ENCODE peak calls at places on chromosomes 4 and X, in four cellular contexts. One of them, this sample, is unnamed.

GRCh38 chr4:1588306-1588705 is 95.8 kb downstream of the FAM53A start:
- DNase-seq in K562: no peak
- DNase-seq in GM12878: no peak
- DNase-seq in HL-60: no peak
- DNase-seq in this sample: no peak

GRCh38 chrX:10221651-10222050 is 64.9 kb downstream of the CLCN4 start:
- DNase-seq in K562: no peak
- DNase-seq in HL-60: no peak
- DNase-seq in GM12878: no peak
- DNase-seq in this sample: no peak

GRCh38 chr4:53840643-53841042 is 223.8 kb downstream of the CHIC2 start:
- DNase-seq in HL-60: peak
- DNase-seq in K562: no peak
- DNase-seq in GM12878: no peak
- DNase-seq in this sample: no peak

GRCh38 chr4:53100801-53101581 is 238.9 kb downstream of the RASL11B start:
- DNase-seq in HL-60: no peak
- DNase-seq in K562: no peak
- DNase-seq in GM12878: no peak
- DNase-seq in this sample: no peak

GRCh38 chr4:2939383-2940243 is 23.6 kb downstream of the NOP14 start:
- DNase-seq in HL-60: no peak
- DNase-seq in GM12878: no peak
- DNase-seq in K562: no peak
- DNase-seq in this sample: no peak

GRCh38 chrX:9182041-9182440 is 148.1 kb upstream of the FAM9B start:
- DNase-seq in HL-60: no peak
- DNase-seq in K562: no peak
- DNase-seq in GM12878: no peak
- DNase-seq in this sample: no peak

GRCh38 chr4:37434469-37434868 is 189.9 kb downstream of the NWD2 start:
- DNase-seq in GM12878: no peak
- DNase-seq in K562: no peak
- DNase-seq in HL-60: no peak
- DNase-seq in this sample: no peak

GRCh38 chr4:7949759-7950158 is 10.1 kb upstream of the AFAP1 start:
- DNase-seq in K562: no peak
- DNase-seq in GM12878: no peak
- DNase-seq in HL-60: no peak
- DNase-seq in this sample: no peak

GRCh38 chr4:8904041-8904501 is 32.4 kb upstream of the HMX1 start:
- DNase-seq in K562: no peak
- DNase-seq in HL-60: no peak
- DNase-seq in GM12878: no peak
- DNase-seq in this sample: no peak

GRCh38 chrX:22220941-22221340 is 51.8 kb upstream of the CBLL2 start:
- DNase-seq in K562: no peak
- DNase-seq in GM12878: no peak
- DNase-seq in HL-60: no peak
- DNase-seq in this sample: no peak

GRCh38 chrX:18377802-18378201 is 23.3 kb upstream of the SCML2 start:
- DNase-seq in GM12878: no peak
- DNase-seq in HL-60: no peak
- DNase-seq in K562: peak
- DNase-seq in this sample: no peak

GRCh38 chrX:117701050-117701449 is 415.6 kb downstream of the KLHL13 start:
- DNase-seq in HL-60: no peak
- DNase-seq in K562: no peak
- DNase-seq in GM12878: no peak
- DNase-seq in this sample: no peak

GRCh38 chr4:53694666-53695065 is 103.4 kb upstream of the LNX1 start:
- DNase-seq in K562: no peak
- DNase-seq in GM12878: no peak
- DNase-seq in HL-60: no peak
- DNase-seq in this sample: no peak

GRCh38 chr4:98516042-98516440 is 142.4 kb downstream of the TSPAN5 start:
- DNase-seq in GM12878: no peak
- DNase-seq in K562: peak
- DNase-seq in HL-60: no peak
- DNase-seq in this sample: no peak

GRCh38 chr4:181860668-181861067 is 382.5 kb upstream of the TENM3 start:
- DNase-seq in K562: no peak
- DNase-seq in HL-60: no peak
- DNase-seq in GM12878: no peak
- DNase-seq in this sample: no peak
- TF ChIP-seq SPI1 in K562: no peak
- TF ChIP-seq SPI1 in HL-60: no peak
- TF ChIP-seq SPI1 in GM12878: no peak
- TF ChIP-seq SPI1 in this sample: no peak

GRCh38 chrX:16445166-16445752 is 204.7 kb upstream of the S100G start:
- DNase-seq in GM12878: no peak
- DNase-seq in HL-60: no peak
- DNase-seq in K562: peak
- DNase-seq in this sample: no peak
- TF ChIP-seq SPI1 in GM12878: no peak
- TF ChIP-seq SPI1 in HL-60: no peak
- TF ChIP-seq SPI1 in K562: no peak
- TF ChIP-seq SPI1 in this sample: no peak

DNA sequence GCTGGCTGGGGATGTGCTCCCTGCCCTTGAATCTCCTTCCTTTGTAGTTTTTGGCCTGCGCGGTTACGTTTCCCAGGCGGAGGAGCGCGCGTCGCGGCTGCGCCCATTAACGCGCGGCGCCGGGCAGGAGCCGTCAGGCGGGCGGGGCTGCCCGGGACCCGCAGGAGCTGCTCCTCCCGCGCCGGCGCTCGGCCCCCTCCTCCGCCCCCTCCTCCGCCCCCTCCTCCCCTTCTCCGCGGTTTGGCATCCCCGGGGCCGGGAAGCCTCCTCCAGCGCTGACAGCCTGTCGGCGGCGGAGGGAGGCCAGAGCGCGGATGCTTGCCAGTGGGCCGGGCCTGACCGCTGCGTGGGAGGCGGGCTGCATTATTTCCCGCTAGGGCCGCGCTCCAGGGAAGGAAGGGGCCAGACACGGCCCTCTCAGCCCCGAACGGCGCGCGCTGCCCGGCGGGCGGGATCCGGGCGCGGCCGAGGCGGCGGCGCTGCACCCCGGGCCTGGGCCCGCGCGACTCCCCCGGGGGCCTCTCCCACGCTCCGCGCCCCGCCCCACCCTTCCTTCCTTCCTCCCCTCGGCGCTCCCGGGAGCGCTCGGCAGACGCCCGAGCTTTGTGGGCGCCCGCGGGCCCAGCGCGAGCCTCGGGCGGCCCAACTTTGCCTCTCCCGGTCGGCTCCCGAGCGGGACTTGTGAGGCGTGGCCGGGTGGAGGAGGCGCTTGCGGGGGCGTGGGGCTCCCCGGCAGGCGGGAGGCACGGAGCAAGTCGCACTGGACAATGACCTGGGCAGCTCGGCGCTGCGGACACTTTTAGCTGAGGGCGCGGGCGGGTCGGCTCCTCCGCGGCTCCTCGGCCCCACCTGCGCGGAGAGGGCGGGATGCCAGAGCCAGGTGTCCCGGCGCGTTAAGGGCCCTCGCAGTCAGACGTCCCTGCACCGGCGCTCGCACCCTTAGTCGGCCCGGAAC is at the start of gene DCLK2:
- DNase-seq in HL-60: no peak
- DNase-seq in GM12878: no peak
- DNase-seq in K562: peak
- DNase-seq in this sample: peak
- TF ChIP-seq SPI1 in HL-60: no peak
- TF ChIP-seq SPI1 in GM12878: no peak
- TF ChIP-seq SPI1 in K562: no peak
- TF ChIP-seq SPI1 in this sample: no peak

GRCh38 chr4:161252520-161253141 is 911.2 kb downstream of the FSTL5 start:
- DNase-seq in GM12878: peak
- DNase-seq in HL-60: no peak
- DNase-seq in K562: peak
- DNase-seq in this sample: no peak
- TF ChIP-seq SPI1 in GM12878: no peak
- TF ChIP-seq SPI1 in HL-60: no peak
- TF ChIP-seq SPI1 in K562: no peak
- TF ChIP-seq SPI1 in this sample: no peak

DNA sequence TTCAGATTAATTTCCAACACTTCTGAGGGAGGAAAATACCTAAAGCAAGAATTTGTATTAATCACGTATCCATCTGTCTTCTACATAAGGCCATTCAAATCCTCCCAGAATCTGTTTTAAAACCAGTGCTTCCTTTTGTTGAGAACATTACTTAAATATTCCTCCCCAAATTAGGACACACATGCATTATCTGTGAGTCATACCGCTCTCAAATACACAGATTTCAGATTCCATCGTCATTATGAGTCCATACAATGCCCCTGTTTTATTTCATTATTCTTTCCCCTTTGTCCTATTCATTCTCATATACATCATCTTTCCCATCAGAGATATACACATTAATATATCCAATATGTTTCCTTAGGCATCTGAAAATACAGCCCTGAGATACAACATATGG is 57.3 kb upstream of the PRSS12 start:
- DNase-seq in K562: no peak
- DNase-seq in GM12878: no peak
- DNase-seq in HL-60: no peak
- DNase-seq in this sample: no peak
- TF ChIP-seq SPI1 in K562: no peak
- TF ChIP-seq SPI1 in GM12878: no peak
- TF ChIP-seq SPI1 in HL-60: no peak
- TF ChIP-seq SPI1 in this sample: no peak

GRCh38 chrX:136623400-136623799 is 24.6 kb upstream of the CD40LG start:
- DNase-seq in GM12878: no peak
- DNase-seq in K562: no peak
- DNase-seq in HL-60: no peak
- DNase-seq in this sample: no peak
- TF ChIP-seq SPI1 in GM12878: no peak
- TF ChIP-seq SPI1 in K562: no peak
- TF ChIP-seq SPI1 in HL-60: no peak
- TF ChIP-seq SPI1 in this sample: no peak

DNA sequence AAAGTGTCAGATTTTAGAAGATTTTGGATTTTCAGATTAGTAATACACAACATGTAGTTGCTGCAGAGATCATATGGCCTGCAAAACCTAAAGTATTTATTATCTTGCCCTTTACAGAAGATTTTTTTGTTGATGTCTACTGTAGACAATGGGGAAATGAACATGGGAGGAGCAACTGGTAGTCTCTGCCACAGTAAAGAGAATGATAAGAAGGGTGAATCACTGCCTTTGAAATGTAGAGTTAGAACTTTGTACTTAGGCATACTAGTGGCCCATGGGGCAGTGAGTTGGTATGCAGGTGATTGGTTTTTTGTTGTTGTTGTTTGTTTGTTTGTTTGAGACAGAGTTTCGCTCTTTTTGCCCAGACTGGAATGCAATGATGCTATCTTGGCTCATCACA is 50.1 kb downstream of the GAB1 start:
- DNase-seq in K562: no peak
- DNase-seq in GM12878: no peak
- DNase-seq in HL-60: no peak
- DNase-seq in this sample: no peak
- TF ChIP-seq SPI1 in K562: no peak
- TF ChIP-seq SPI1 in GM12878: no peak
- TF ChIP-seq SPI1 in HL-60: no peak
- TF ChIP-seq SPI1 in this sample: no peak

This sample was measured in GM12891.